ENCODE peak calls at places on chromosomes 7 and 10, in ten cellular contexts. N, T, U, P, E, Z, L, W, H and C are unnamed samples.

GRCh38 chr10:49610735-49611165 is 640 bp downstream of the SLC18A3 start:
- DNase-seq in U (no peak), L (no peak), Z (no peak), H (no peak), W (no peak), E (no peak), T (no peak), N (no peak), P (no peak), C (no peak)

GRCh38 chr10:101512741-101513140 is 75.3 kb downstream of the POLL start:
- DNase-seq in U (no peak), N (no peak), H (peak), L (no peak), Z (no peak), T (no peak), W (no peak), P (peak), E (no peak), C (no peak)

GRCh38 chr10:60343254-60343653 is 46.4 kb downstream of the ANK3 start:
- DNase-seq in L (no peak), U (no peak), N (no peak), H (peak), E (no peak), T (no peak), P (no peak), Z (no peak), W (no peak), C (no peak)

GRCh38 chr7:90945104-90945752 is 319.0 kb upstream of the FZD1 start:
- DNase-seq in H (peak), W (no peak), L (peak), N (no peak), U (no peak), T (no peak), P (peak), Z (no peak), E (no peak), C (no peak)

GRCh38 chr7:54141565-54141964 is 400.6 kb upstream of the VSTM2A start:
- DNase-seq in N (no peak), H (no peak), U (no peak), T (no peak), L (no peak), W (no peak), Z (no peak), E (no peak), P (no peak), C (no peak)

GRCh38 chr7:110853263-110853662 is 237.7 kb upstream of the LRRN3 start:
- DNase-seq in L (no peak), H (no peak), U (no peak), N (no peak), W (no peak), E (no peak), P (no peak), T (no peak), Z (no peak), C (no peak)

GRCh38 chr7:82164410-82164809 is 279.2 kb downstream of the CACNA2D1 start:
- DNase-seq in L (no peak), W (no peak), E (no peak), P (no peak), T (no peak), N (no peak), H (no peak), U (no peak), Z (no peak), C (no peak)

GRCh38 chr7:103932389-103932788 is 57.1 kb downstream of the RELN start:
- DNase-seq in E (no peak), U (no peak), W (no peak), H (no peak), L (no peak), P (no peak), T (no peak), Z (no peak), N (no peak), C (no peak)

GRCh38 chr10:113415246-113415645 is 137.6 kb upstream of the HABP2 start:
- DNase-seq in Z (no peak), T (no peak), N (no peak), L (no peak), H (no peak), W (no peak), U (no peak), P (no peak), E (no peak), C (no peak)

GRCh38 chr10:99396471-99396870 is 34.0 kb downstream of the GOT1 start:
- DNase-seq in Z (no peak), T (no peak), N (no peak), U (no peak), E (no peak), L (no peak), H (peak), W (no peak), P (peak), C (no peak)

GRCh38 chr10:58488921-58489320 is 23.8 kb upstream of the BICC1 start:
- DNase-seq in L (no peak), W (no peak), P (peak), N (no peak), T (no peak), H (peak), Z (no peak), U (no peak), E (no peak), C (no peak)

GRCh38 chr10:48878091-48878490 is 61.5 kb downstream of the LRRC18 start:
- DNase-seq in Z (no peak), N (no peak), T (no peak), L (no peak), U (no peak), W (no peak), P (no peak), E (no peak), H (no peak), C (no peak)

GRCh38 chr7:137590686-137591255 is 247.2 kb upstream of the PTN start:
- DNase-seq in L (no peak), T (no peak), H (no peak), W (no peak), E (no peak), Z (no peak), U (no peak), N (peak), P (no peak), C (peak)

GRCh38 chr7:30511494-30511893 is 6.9 kb upstream of the GGCT start:
- DNase-seq in T (no peak), U (no peak), E (no peak), L (no peak), W (no peak), Z (no peak), P (no peak), N (no peak), H (no peak), C (no peak)

GRCh38 chr10:49025347-49025983 is 85.8 kb upstream of the LRRC18 start:
- DNase-seq in U (no peak), Z (no peak), P (no peak), W (no peak), N (no peak), H (no peak), E (no peak), L (no peak), T (no peak), C (no peak)

GRCh38 chr7:66013938-66014337 is 31.9 kb upstream of the GUSB start:
- DNase-seq in T (no peak), U (no peak), Z (no peak), L (peak), N (no peak), E (peak), W (no peak), H (peak), P (peak), C (peak)

GRCh38 chr10:70735161-70735560 is 50.0 kb downstream of the TBATA start:
- DNase-seq in N (no peak), P (no peak), W (no peak), H (no peak), Z (no peak), U (no peak), L (no peak), E (no peak), T (no peak), C (no peak)

GRCh38 chr7:99365318-99366141 is 9.0 kb upstream of the ARPC1B start:
- DNase-seq in W (peak), E (peak), Z (no peak), P (no peak), H (no peak), U (peak), L (no peak), T (no peak), N (peak), C (peak)

GRCh38 chr7:102279537-102280400 is 6.9 kb upstream of the SH2B2 start:
- DNase-seq in E (no peak), P (peak), U (peak), L (no peak), H (peak), T (peak), N (peak), W (peak), Z (peak), C (peak)

GRCh38 chr7:29078286-29078685 is 68.1 kb downstream of the CPVL start:
- DNase-seq in N (no peak), T (no peak), E (no peak), W (no peak), P (no peak), H (no peak), Z (no peak), L (no peak), U (no peak), C (no peak)

GRCh38 chr7:41809487-41810257 is 106.8 kb upstream of the INHBA start:
- DNase-seq in H (peak), W (no peak), Z (no peak), L (peak), U (no peak), P (peak), N (no peak), T (no peak), E (no peak), C (no peak)

GRCh38 chr10:114312585-114312984 is 73.5 kb downstream of the VWA2 start:
- DNase-seq in W (no peak), T (no peak), U (no peak), Z (no peak), H (no peak), P (no peak), N (no peak), E (no peak), L (no peak), C (no peak)

GRCh38 chr10:116741391-116742351 is 695 bp downstream of the HSPA12A start:
- DNase-seq in U (no peak), P (peak), H (peak), N (no peak), L (no peak), Z (no peak), W (no peak), E (no peak), T (peak), C (peak)

GRCh38 chr10:70444613-70445222 is 3.2 kb upstream of the NODAL start:
- DNase-seq in E (no peak), N (no peak), H (no peak), W (no peak), T (no peak), Z (no peak), P (no peak), U (no peak), L (no peak), C (no peak)

GRCh38 chr7:28854750-28855074 is 103.4 kb downstream of the TRIL start:
- DNase-seq in U (no peak), W (no peak), L (no peak), E (no peak), T (no peak), Z (no peak), N (no peak), P (no peak), H (no peak), C (no peak)

GRCh38 chr7:127713006-127713405 is 61.0 kb downstream of the SND1 start:
- DNase-seq in W (no peak), H (no peak), L (no peak), U (no peak), Z (no peak), N (no peak), P (no peak), E (no peak), T (no peak), C (no peak)

GRCh38 chr10:85916192-85916747 is 450.3 kb downstream of the GRID1 start:
- DNase-seq in H (no peak), E (no peak), L (no peak), N (no peak), Z (no peak), U (no peak), P (no peak), W (no peak), T (no peak), C (no peak)